ENCODE peak calls at places on chromosomes 4 and X, in nine cellular contexts. One of them, this sample, is unnamed.

GRCh38 chr4:7652451-7652871 is 217.7 kb upstream of the PSAPL1 start:
- DNase-seq in coronary artery: no peak
- DNase-seq in ELR: no peak
- DNase-seq in neural crest cell: no peak
- DNase-seq in A549: no peak
- DNase-seq in fibroblast of gingiva: no peak
- DNase-seq in GM04504: no peak
- DNase-seq in LoVo: no peak
- DNase-seq in dermis microvascular lymphatic vessel endothelial cell: no peak
- DNase-seq in this sample: no peak

GRCh38 chrX:13099121-13099520 is 54.7 kb upstream of the FAM9C start:
- DNase-seq in coronary artery: no peak
- DNase-seq in ELR: no peak
- DNase-seq in neural crest cell: no peak
- DNase-seq in A549: no peak
- DNase-seq in fibroblast of gingiva: no peak
- DNase-seq in GM04504: no peak
- DNase-seq in LoVo: no peak
- DNase-seq in dermis microvascular lymphatic vessel endothelial cell: peak
- DNase-seq in this sample: no peak

GRCh38 chrX:13087322-13088154 is 43.1 kb upstream of the FAM9C start:
- DNase-seq in coronary artery: no peak
- DNase-seq in ELR: peak
- DNase-seq in neural crest cell: no peak
- DNase-seq in A549: peak
- DNase-seq in fibroblast of gingiva: no peak
- DNase-seq in GM04504: no peak
- DNase-seq in LoVo: no peak
- DNase-seq in dermis microvascular lymphatic vessel endothelial cell: peak
- DNase-seq in this sample: no peak

GRCh38 chr4:128608006-128608405 is 201.5 kb upstream of the JADE1 start:
- DNase-seq in coronary artery: no peak
- DNase-seq in ELR: no peak
- DNase-seq in neural crest cell: no peak
- DNase-seq in A549: no peak
- DNase-seq in fibroblast of gingiva: no peak
- DNase-seq in GM04504: no peak
- DNase-seq in LoVo: no peak
- DNase-seq in dermis microvascular lymphatic vessel endothelial cell: no peak
- DNase-seq in this sample: no peak

GRCh38 chrX:125003746-125004446 is 315.8 kb upstream of the TEX13C start:
- DNase-seq in coronary artery: no peak
- DNase-seq in ELR: no peak
- DNase-seq in neural crest cell: no peak
- DNase-seq in A549: no peak
- DNase-seq in fibroblast of gingiva: no peak
- DNase-seq in GM04504: no peak
- DNase-seq in LoVo: no peak
- DNase-seq in dermis microvascular lymphatic vessel endothelial cell: no peak
- DNase-seq in this sample: no peak

GRCh38 chr4:114056599-114056998 is 77.2 kb upstream of the ARSJ start:
- DNase-seq in coronary artery: no peak
- DNase-seq in ELR: no peak
- DNase-seq in neural crest cell: no peak
- DNase-seq in A549: no peak
- DNase-seq in fibroblast of gingiva: no peak
- DNase-seq in GM04504: no peak
- DNase-seq in LoVo: no peak
- DNase-seq in dermis microvascular lymphatic vessel endothelial cell: no peak
- DNase-seq in this sample: no peak

GRCh38 chrX:113977887-113978286 is 606.0 kb upstream of the HTR2C start:
- DNase-seq in coronary artery: no peak
- DNase-seq in ELR: no peak
- DNase-seq in neural crest cell: no peak
- DNase-seq in A549: no peak
- DNase-seq in fibroblast of gingiva: no peak
- DNase-seq in GM04504: no peak
- DNase-seq in LoVo: no peak
- DNase-seq in dermis microvascular lymphatic vessel endothelial cell: no peak
- DNase-seq in this sample: no peak

GRCh38 chr4:72951628-72952027 is 117.9 kb downstream of the COX18 start:
- DNase-seq in coronary artery: no peak
- DNase-seq in ELR: peak
- DNase-seq in neural crest cell: no peak
- DNase-seq in A549: peak
- DNase-seq in fibroblast of gingiva: no peak
- DNase-seq in GM04504: no peak
- DNase-seq in LoVo: no peak
- DNase-seq in dermis microvascular lymphatic vessel endothelial cell: no peak
- DNase-seq in this sample: no peak

GRCh38 chrX:131778269-131779218 is 234.7 kb downstream of the OR13H1 start:
- DNase-seq in coronary artery: peak
- DNase-seq in ELR: peak
- DNase-seq in neural crest cell: no peak
- DNase-seq in A549: peak
- DNase-seq in fibroblast of gingiva: no peak
- DNase-seq in GM04504: no peak
- DNase-seq in LoVo: no peak
- DNase-seq in dermis microvascular lymphatic vessel endothelial cell: no peak
- DNase-seq in this sample: no peak

GRCh38 chr4:163107754-163108153 is 58.9 kb downstream of the NAF1 start:
- DNase-seq in coronary artery: no peak
- DNase-seq in ELR: peak
- DNase-seq in neural crest cell: no peak
- DNase-seq in A549: peak
- DNase-seq in fibroblast of gingiva: no peak
- DNase-seq in GM04504: peak
- DNase-seq in LoVo: no peak
- DNase-seq in dermis microvascular lymphatic vessel endothelial cell: peak
- DNase-seq in this sample: peak

GRCh38 chr4:74041418-74041817 is 2.9 kb upstream of the CXCL3 start:
- DNase-seq in coronary artery: no peak
- DNase-seq in ELR: no peak
- DNase-seq in neural crest cell: no peak
- DNase-seq in A549: no peak
- DNase-seq in fibroblast of gingiva: no peak
- DNase-seq in GM04504: no peak
- DNase-seq in LoVo: no peak
- DNase-seq in dermis microvascular lymphatic vessel endothelial cell: no peak
- DNase-seq in this sample: no peak

GRCh38 chr4:80097395-80098177 is 24.6 kb upstream of the ANTXR2 start:
- DNase-seq in coronary artery: no peak
- DNase-seq in ELR: peak
- DNase-seq in neural crest cell: no peak
- DNase-seq in A549: no peak
- DNase-seq in fibroblast of gingiva: peak
- DNase-seq in GM04504: peak
- DNase-seq in LoVo: peak
- DNase-seq in dermis microvascular lymphatic vessel endothelial cell: peak
- DNase-seq in this sample: no peak

GRCh38 chr4:186918466-186918865 is 194.8 kb upstream of the FAT1 start:
- DNase-seq in coronary artery: no peak
- DNase-seq in ELR: no peak
- DNase-seq in neural crest cell: no peak
- DNase-seq in A549: no peak
- DNase-seq in fibroblast of gingiva: no peak
- DNase-seq in GM04504: no peak
- DNase-seq in LoVo: no peak
- DNase-seq in dermis microvascular lymphatic vessel endothelial cell: no peak
- DNase-seq in this sample: no peak

GRCh38 chr4:171017596-171017995 is 795.6 kb upstream of the GALNTL6 start:
- DNase-seq in coronary artery: no peak
- DNase-seq in ELR: no peak
- DNase-seq in neural crest cell: no peak
- DNase-seq in A549: no peak
- DNase-seq in fibroblast of gingiva: no peak
- DNase-seq in GM04504: no peak
- DNase-seq in LoVo: no peak
- DNase-seq in dermis microvascular lymphatic vessel endothelial cell: no peak
- DNase-seq in this sample: no peak

GRCh38 chr4:76736434-76736833 is 161.5 kb downstream of the SOWAHB start:
- DNase-seq in coronary artery: no peak
- DNase-seq in ELR: peak
- DNase-seq in neural crest cell: no peak
- DNase-seq in A549: no peak
- DNase-seq in fibroblast of gingiva: peak
- DNase-seq in GM04504: no peak
- DNase-seq in LoVo: no peak
- DNase-seq in dermis microvascular lymphatic vessel endothelial cell: no peak
- DNase-seq in this sample: no peak

GRCh38 chrX:18973527-18974192 is 10.3 kb downstream of the PHKA2 start:
- DNase-seq in coronary artery: no peak
- DNase-seq in ELR: no peak
- DNase-seq in neural crest cell: no peak
- DNase-seq in A549: no peak
- DNase-seq in fibroblast of gingiva: no peak
- DNase-seq in GM04504: no peak
- DNase-seq in LoVo: peak
- DNase-seq in dermis microvascular lymphatic vessel endothelial cell: peak
- DNase-seq in this sample: no peak

GRCh38 chr4:48252313-48252712 is 17.3 kb downstream of the TEC start:
- DNase-seq in coronary artery: no peak
- DNase-seq in ELR: peak
- DNase-seq in neural crest cell: no peak
- DNase-seq in A549: no peak
- DNase-seq in fibroblast of gingiva: no peak
- DNase-seq in GM04504: no peak
- DNase-seq in LoVo: no peak
- DNase-seq in dermis microvascular lymphatic vessel endothelial cell: no peak
- DNase-seq in this sample: no peak

GRCh38 chr4:185142563-185142910 is 529 bp upstream of the SLC25A4 start:
- DNase-seq in coronary artery: no peak
- DNase-seq in ELR: no peak
- DNase-seq in neural crest cell: no peak
- DNase-seq in A549: no peak
- DNase-seq in fibroblast of gingiva: no peak
- DNase-seq in GM04504: no peak
- DNase-seq in LoVo: peak
- DNase-seq in dermis microvascular lymphatic vessel endothelial cell: no peak
- DNase-seq in this sample: no peak

GRCh38 chr4:88333741-88334405 is 44.8 kb upstream of the HERC6 start:
- DNase-seq in coronary artery: no peak
- DNase-seq in ELR: no peak
- DNase-seq in neural crest cell: no peak
- DNase-seq in A549: no peak
- DNase-seq in fibroblast of gingiva: peak
- DNase-seq in GM04504: peak
- DNase-seq in LoVo: no peak
- DNase-seq in dermis microvascular lymphatic vessel endothelial cell: no peak
- DNase-seq in this sample: no peak

GRCh38 chr4:24434193-24434728 is 150.1 kb downstream of the DHX15 start:
- DNase-seq in coronary artery: no peak
- DNase-seq in ELR: no peak
- DNase-seq in neural crest cell: no peak
- DNase-seq in A549: no peak
- DNase-seq in fibroblast of gingiva: no peak
- DNase-seq in GM04504: no peak
- DNase-seq in LoVo: no peak
- DNase-seq in dermis microvascular lymphatic vessel endothelial cell: no peak
- DNase-seq in this sample: peak

GRCh38 chr4:129344058-129344457 is 248.1 kb downstream of the C4orf33 start:
- DNase-seq in coronary artery: no peak
- DNase-seq in ELR: peak
- DNase-seq in neural crest cell: peak
- DNase-seq in A549: peak
- DNase-seq in fibroblast of gingiva: peak
- DNase-seq in GM04504: no peak
- DNase-seq in LoVo: peak
- DNase-seq in dermis microvascular lymphatic vessel endothelial cell: peak
- DNase-seq in this sample: peak

GRCh38 chrX:153669174-153669890 is 4.3 kb downstream of the PNCK start:
- DNase-seq in coronary artery: peak
- DNase-seq in ELR: no peak
- DNase-seq in neural crest cell: no peak
- DNase-seq in A549: no peak
- DNase-seq in fibroblast of gingiva: no peak
- DNase-seq in GM04504: no peak
- DNase-seq in LoVo: no peak
- DNase-seq in dermis microvascular lymphatic vessel endothelial cell: peak
- DNase-seq in this sample: no peak

GRCh38 chr4:149371021-149371420 is 444.6 kb downstream of the IQCM start:
- DNase-seq in coronary artery: peak
- DNase-seq in ELR: peak
- DNase-seq in neural crest cell: no peak
- DNase-seq in A549: peak
- DNase-seq in fibroblast of gingiva: peak
- DNase-seq in GM04504: peak
- DNase-seq in LoVo: peak
- DNase-seq in dermis microvascular lymphatic vessel endothelial cell: peak
- DNase-seq in this sample: peak

GRCh38 chrX:16664059-16664458 is 14.1 kb downstream of the S100G start:
- DNase-seq in coronary artery: no peak
- DNase-seq in ELR: peak
- DNase-seq in neural crest cell: no peak
- DNase-seq in A549: no peak
- DNase-seq in fibroblast of gingiva: peak
- DNase-seq in GM04504: no peak
- DNase-seq in LoVo: no peak
- DNase-seq in dermis microvascular lymphatic vessel endothelial cell: peak
- DNase-seq in this sample: no peak

GRCh38 chr4:1220566-1220965 is 28.4 kb downstream of the CTBP1 start:
- DNase-seq in coronary artery: no peak
- DNase-seq in ELR: no peak
- DNase-seq in neural crest cell: no peak
- DNase-seq in A549: no peak
- DNase-seq in fibroblast of gingiva: no peak
- DNase-seq in GM04504: no peak
- DNase-seq in LoVo: no peak
- DNase-seq in dermis microvascular lymphatic vessel endothelial cell: no peak
- DNase-seq in this sample: no peak

GRCh38 chr4:54913751-54914526 is 211.5 kb downstream of the KDR start:
- DNase-seq in coronary artery: no peak
- DNase-seq in ELR: no peak
- DNase-seq in neural crest cell: no peak
- DNase-seq in A549: no peak
- DNase-seq in fibroblast of gingiva: no peak
- DNase-seq in GM04504: no peak
- DNase-seq in LoVo: peak
- DNase-seq in dermis microvascular lymphatic vessel endothelial cell: peak
- DNase-seq in this sample: no peak

GRCh38 chr4:51844157-51845054 is 1.5 kb downstream of the DCUN1D4 start:
- DNase-seq in coronary artery: peak
- DNase-seq in ELR: peak
- DNase-seq in neural crest cell: peak
- DNase-seq in A549: peak
- DNase-seq in fibroblast of gingiva: peak
- DNase-seq in GM04504: peak
- DNase-seq in LoVo: peak
- DNase-seq in dermis microvascular lymphatic vessel endothelial cell: peak
- DNase-seq in this sample: peak

GRCh38 chrX:131951166-131951565 is 71.9 kb upstream of the STK26 start:
- DNase-seq in coronary artery: no peak
- DNase-seq in ELR: no peak
- DNase-seq in neural crest cell: no peak
- DNase-seq in A549: no peak
- DNase-seq in fibroblast of gingiva: no peak
- DNase-seq in GM04504: no peak
- DNase-seq in LoVo: no peak
- DNase-seq in dermis microvascular lymphatic vessel endothelial cell: no peak
- DNase-seq in this sample: no peak

GRCh38 chr4:12545845-12546244 is 938.3 kb downstream of the RAB28 start:
- DNase-seq in coronary artery: no peak
- DNase-seq in ELR: no peak
- DNase-seq in neural crest cell: no peak
- DNase-seq in A549: no peak
- DNase-seq in fibroblast of gingiva: no peak
- DNase-seq in GM04504: no peak
- DNase-seq in LoVo: no peak
- DNase-seq in dermis microvascular lymphatic vessel endothelial cell: no peak
- DNase-seq in this sample: no peak

GRCh38 chrX:140765043-140765784 is 55.7 kb downstream of the LINC00632 start:
- DNase-seq in coronary artery: no peak
- DNase-seq in ELR: peak
- DNase-seq in neural crest cell: no peak
- DNase-seq in A549: peak
- DNase-seq in fibroblast of gingiva: peak
- DNase-seq in GM04504: no peak
- DNase-seq in LoVo: no peak
- DNase-seq in dermis microvascular lymphatic vessel endothelial cell: no peak
- DNase-seq in this sample: peak

GRCh38 chr4:73220815-73221214 is 37.8 kb downstream of the ANKRD17 start:
- DNase-seq in coronary artery: no peak
- DNase-seq in ELR: no peak
- DNase-seq in neural crest cell: no peak
- DNase-seq in A549: no peak
- DNase-seq in fibroblast of gingiva: no peak
- DNase-seq in GM04504: no peak
- DNase-seq in LoVo: no peak
- DNase-seq in dermis microvascular lymphatic vessel endothelial cell: no peak
- DNase-seq in this sample: no peak

This sample was measured in cerebellar cortex.